ENCODE peak calls at places on chromosome 12, in seven cellular contexts. One of them, this sample, is unnamed.

GRCh38 chr12:89364631-89365030 is 12.3 kb upstream of the DUSP6 start:
- DNase-seq in germinal center: no peak
- DNase-seq in activated CD8-positive, alpha-beta memory T cell treated with anti-CD3 and anti-CD28 coated beads for 1 hour: no peak
- DNase-seq in kidney: no peak
- DNase-seq in stimulated activated CD4-positive, alpha-beta T cell treated with anti-CD3 and anti-CD28 coated beads, Interleukin-2, amount 100 ng/mL, for 48 hours: no peak
- DNase-seq in dorsolateral prefrontal cortex: no peak
- DNase-seq in activated CD4-positive, alpha-beta T cell treated with anti-CD3 and anti-CD28 coated beads, Interleukin-2, amount 10 ng/mL, durations not matched to agents 7 days and 5 days: no peak
- DNase-seq in this sample: no peak

GRCh38 chr12:94660436-94660835 is 10.1 kb upstream of the TMCC3 start:
- DNase-seq in germinal center: no peak
- DNase-seq in activated CD8-positive, alpha-beta memory T cell treated with anti-CD3 and anti-CD28 coated beads for 1 hour: no peak
- DNase-seq in kidney: no peak
- DNase-seq in stimulated activated CD4-positive, alpha-beta T cell treated with anti-CD3 and anti-CD28 coated beads, Interleukin-2, amount 100 ng/mL, for 48 hours: no peak
- DNase-seq in dorsolateral prefrontal cortex: no peak
- DNase-seq in activated CD4-positive, alpha-beta T cell treated with anti-CD3 and anti-CD28 coated beads, Interleukin-2, amount 10 ng/mL, durations not matched to agents 7 days and 5 days: no peak
- DNase-seq in this sample: no peak

GRCh38 chr12:1595026-1595561 is 713 bp upstream of the FBXL14 start:
- DNase-seq in germinal center: no peak
- DNase-seq in activated CD8-positive, alpha-beta memory T cell treated with anti-CD3 and anti-CD28 coated beads for 1 hour: no peak
- DNase-seq in kidney: no peak
- DNase-seq in stimulated activated CD4-positive, alpha-beta T cell treated with anti-CD3 and anti-CD28 coated beads, Interleukin-2, amount 100 ng/mL, for 48 hours: no peak
- DNase-seq in dorsolateral prefrontal cortex: no peak
- DNase-seq in activated CD4-positive, alpha-beta T cell treated with anti-CD3 and anti-CD28 coated beads, Interleukin-2, amount 10 ng/mL, durations not matched to agents 7 days and 5 days: peak
- DNase-seq in this sample: no peak

GRCh38 chr12:64793610-64794009 is 30.8 kb upstream of the TBC1D30 start:
- DNase-seq in germinal center: no peak
- DNase-seq in activated CD8-positive, alpha-beta memory T cell treated with anti-CD3 and anti-CD28 coated beads for 1 hour: no peak
- DNase-seq in kidney: no peak
- DNase-seq in stimulated activated CD4-positive, alpha-beta T cell treated with anti-CD3 and anti-CD28 coated beads, Interleukin-2, amount 100 ng/mL, for 48 hours: no peak
- DNase-seq in dorsolateral prefrontal cortex: no peak
- DNase-seq in activated CD4-positive, alpha-beta T cell treated with anti-CD3 and anti-CD28 coated beads, Interleukin-2, amount 10 ng/mL, durations not matched to agents 7 days and 5 days: no peak
- DNase-seq in this sample: no peak

GRCh38 chr12:86513206-86513605 is 257.0 kb upstream of the MGAT4C start:
- DNase-seq in germinal center: no peak
- DNase-seq in activated CD8-positive, alpha-beta memory T cell treated with anti-CD3 and anti-CD28 coated beads for 1 hour: no peak
- DNase-seq in kidney: no peak
- DNase-seq in stimulated activated CD4-positive, alpha-beta T cell treated with anti-CD3 and anti-CD28 coated beads, Interleukin-2, amount 100 ng/mL, for 48 hours: no peak
- DNase-seq in dorsolateral prefrontal cortex: no peak
- DNase-seq in activated CD4-positive, alpha-beta T cell treated with anti-CD3 and anti-CD28 coated beads, Interleukin-2, amount 10 ng/mL, durations not matched to agents 7 days and 5 days: no peak
- DNase-seq in this sample: no peak

GRCh38 chr12:14714437-14714836 is 18.0 kb upstream of the GUCY2C start:
- DNase-seq in germinal center: no peak
- DNase-seq in activated CD8-positive, alpha-beta memory T cell treated with anti-CD3 and anti-CD28 coated beads for 1 hour: no peak
- DNase-seq in kidney: no peak
- DNase-seq in stimulated activated CD4-positive, alpha-beta T cell treated with anti-CD3 and anti-CD28 coated beads, Interleukin-2, amount 100 ng/mL, for 48 hours: no peak
- DNase-seq in dorsolateral prefrontal cortex: no peak
- DNase-seq in activated CD4-positive, alpha-beta T cell treated with anti-CD3 and anti-CD28 coated beads, Interleukin-2, amount 10 ng/mL, durations not matched to agents 7 days and 5 days: no peak
- DNase-seq in this sample: no peak

GRCh38 chr12:123106640-123107359 is 44.1 kb downstream of the PITPNM2 start:
- DNase-seq in germinal center: no peak
- DNase-seq in activated CD8-positive, alpha-beta memory T cell treated with anti-CD3 and anti-CD28 coated beads for 1 hour: peak
- DNase-seq in kidney: peak
- DNase-seq in stimulated activated CD4-positive, alpha-beta T cell treated with anti-CD3 and anti-CD28 coated beads, Interleukin-2, amount 100 ng/mL, for 48 hours: peak
- DNase-seq in dorsolateral prefrontal cortex: no peak
- DNase-seq in activated CD4-positive, alpha-beta T cell treated with anti-CD3 and anti-CD28 coated beads, Interleukin-2, amount 10 ng/mL, durations not matched to agents 7 days and 5 days: peak
- DNase-seq in this sample: peak

GRCh38 chr12:60616400-60616799 is 1020.6 kb downstream of the SLC16A7 start:
- DNase-seq in germinal center: no peak
- DNase-seq in activated CD8-positive, alpha-beta memory T cell treated with anti-CD3 and anti-CD28 coated beads for 1 hour: no peak
- DNase-seq in kidney: no peak
- DNase-seq in stimulated activated CD4-positive, alpha-beta T cell treated with anti-CD3 and anti-CD28 coated beads, Interleukin-2, amount 100 ng/mL, for 48 hours: no peak
- DNase-seq in dorsolateral prefrontal cortex: no peak
- DNase-seq in activated CD4-positive, alpha-beta T cell treated with anti-CD3 and anti-CD28 coated beads, Interleukin-2, amount 10 ng/mL, durations not matched to agents 7 days and 5 days: no peak
- DNase-seq in this sample: no peak

GRCh38 chr12:3152892-3153291 is 75.7 kb downstream of the TSPAN9 start:
- DNase-seq in germinal center: no peak
- DNase-seq in activated CD8-positive, alpha-beta memory T cell treated with anti-CD3 and anti-CD28 coated beads for 1 hour: no peak
- DNase-seq in kidney: peak
- DNase-seq in stimulated activated CD4-positive, alpha-beta T cell treated with anti-CD3 and anti-CD28 coated beads, Interleukin-2, amount 100 ng/mL, for 48 hours: no peak
- DNase-seq in dorsolateral prefrontal cortex: no peak
- DNase-seq in activated CD4-positive, alpha-beta T cell treated with anti-CD3 and anti-CD28 coated beads, Interleukin-2, amount 10 ng/mL, durations not matched to agents 7 days and 5 days: no peak
- DNase-seq in this sample: no peak

GRCh38 chr12:75852956-75853355 is 178.6 kb downstream of the PHLDA1 start:
- DNase-seq in germinal center: no peak
- DNase-seq in activated CD8-positive, alpha-beta memory T cell treated with anti-CD3 and anti-CD28 coated beads for 1 hour: no peak
- DNase-seq in kidney: no peak
- DNase-seq in stimulated activated CD4-positive, alpha-beta T cell treated with anti-CD3 and anti-CD28 coated beads, Interleukin-2, amount 100 ng/mL, for 48 hours: no peak
- DNase-seq in dorsolateral prefrontal cortex: no peak
- DNase-seq in activated CD4-positive, alpha-beta T cell treated with anti-CD3 and anti-CD28 coated beads, Interleukin-2, amount 10 ng/mL, durations not matched to agents 7 days and 5 days: no peak
- DNase-seq in this sample: no peak

GRCh38 chr12:121514184-121514742 is 66.6 kb downstream of the KDM2B start:
- DNase-seq in germinal center: peak
- DNase-seq in activated CD8-positive, alpha-beta memory T cell treated with anti-CD3 and anti-CD28 coated beads for 1 hour: no peak
- DNase-seq in kidney: no peak
- DNase-seq in stimulated activated CD4-positive, alpha-beta T cell treated with anti-CD3 and anti-CD28 coated beads, Interleukin-2, amount 100 ng/mL, for 48 hours: no peak
- DNase-seq in dorsolateral prefrontal cortex: no peak
- DNase-seq in activated CD4-positive, alpha-beta T cell treated with anti-CD3 and anti-CD28 coated beads, Interleukin-2, amount 10 ng/mL, durations not matched to agents 7 days and 5 days: no peak
- DNase-seq in this sample: no peak

GRCh38 chr12:54330442-54330841 is 5.5 kb downstream of the COPZ1 start:
- DNase-seq in germinal center: no peak
- DNase-seq in activated CD8-positive, alpha-beta memory T cell treated with anti-CD3 and anti-CD28 coated beads for 1 hour: no peak
- DNase-seq in kidney: no peak
- DNase-seq in stimulated activated CD4-positive, alpha-beta T cell treated with anti-CD3 and anti-CD28 coated beads, Interleukin-2, amount 100 ng/mL, for 48 hours: no peak
- DNase-seq in dorsolateral prefrontal cortex: no peak
- DNase-seq in activated CD4-positive, alpha-beta T cell treated with anti-CD3 and anti-CD28 coated beads, Interleukin-2, amount 10 ng/mL, durations not matched to agents 7 days and 5 days: no peak
- DNase-seq in this sample: no peak

GRCh38 chr12:83821967-83822366 is 1090.6 kb downstream of the SLC6A15 start:
- DNase-seq in germinal center: no peak
- DNase-seq in activated CD8-positive, alpha-beta memory T cell treated with anti-CD3 and anti-CD28 coated beads for 1 hour: no peak
- DNase-seq in kidney: no peak
- DNase-seq in stimulated activated CD4-positive, alpha-beta T cell treated with anti-CD3 and anti-CD28 coated beads, Interleukin-2, amount 100 ng/mL, for 48 hours: no peak
- DNase-seq in dorsolateral prefrontal cortex: no peak
- DNase-seq in activated CD4-positive, alpha-beta T cell treated with anti-CD3 and anti-CD28 coated beads, Interleukin-2, amount 10 ng/mL, durations not matched to agents 7 days and 5 days: no peak
- DNase-seq in this sample: no peak

GRCh38 chr12:56188786-56189335 is 422 bp downstream of the SMARCC2 start:
- DNase-seq in germinal center: no peak
- DNase-seq in activated CD8-positive, alpha-beta memory T cell treated with anti-CD3 and anti-CD28 coated beads for 1 hour: no peak
- DNase-seq in kidney: peak
- DNase-seq in stimulated activated CD4-positive, alpha-beta T cell treated with anti-CD3 and anti-CD28 coated beads, Interleukin-2, amount 100 ng/mL, for 48 hours: peak
- DNase-seq in dorsolateral prefrontal cortex: peak
- DNase-seq in activated CD4-positive, alpha-beta T cell treated with anti-CD3 and anti-CD28 coated beads, Interleukin-2, amount 10 ng/mL, durations not matched to agents 7 days and 5 days: peak
- DNase-seq in this sample: no peak

GRCh38 chr12:3157581-3158328 is 80.6 kb downstream of the TSPAN9 start:
- DNase-seq in germinal center: no peak
- DNase-seq in activated CD8-positive, alpha-beta memory T cell treated with anti-CD3 and anti-CD28 coated beads for 1 hour: no peak
- DNase-seq in kidney: no peak
- DNase-seq in stimulated activated CD4-positive, alpha-beta T cell treated with anti-CD3 and anti-CD28 coated beads, Interleukin-2, amount 100 ng/mL, for 48 hours: no peak
- DNase-seq in dorsolateral prefrontal cortex: no peak
- DNase-seq in activated CD4-positive, alpha-beta T cell treated with anti-CD3 and anti-CD28 coated beads, Interleukin-2, amount 10 ng/mL, durations not matched to agents 7 days and 5 days: no peak
- DNase-seq in this sample: no peak

GRCh38 chr12:107622005-107622404 is 63.6 kb upstream of the PWP1 start:
- DNase-seq in germinal center: no peak
- DNase-seq in activated CD8-positive, alpha-beta memory T cell treated with anti-CD3 and anti-CD28 coated beads for 1 hour: no peak
- DNase-seq in kidney: no peak
- DNase-seq in stimulated activated CD4-positive, alpha-beta T cell treated with anti-CD3 and anti-CD28 coated beads, Interleukin-2, amount 100 ng/mL, for 48 hours: no peak
- DNase-seq in dorsolateral prefrontal cortex: no peak
- DNase-seq in activated CD4-positive, alpha-beta T cell treated with anti-CD3 and anti-CD28 coated beads, Interleukin-2, amount 10 ng/mL, durations not matched to agents 7 days and 5 days: no peak
- DNase-seq in this sample: no peak

GRCh38 chr12:122985590-122986257 is 5.2 kb downstream of the ARL6IP4 start:
- DNase-seq in germinal center: no peak
- DNase-seq in activated CD8-positive, alpha-beta memory T cell treated with anti-CD3 and anti-CD28 coated beads for 1 hour: no peak
- DNase-seq in kidney: peak
- DNase-seq in stimulated activated CD4-positive, alpha-beta T cell treated with anti-CD3 and anti-CD28 coated beads, Interleukin-2, amount 100 ng/mL, for 48 hours: no peak
- DNase-seq in dorsolateral prefrontal cortex: no peak
- DNase-seq in activated CD4-positive, alpha-beta T cell treated with anti-CD3 and anti-CD28 coated beads, Interleukin-2, amount 10 ng/mL, durations not matched to agents 7 days and 5 days: no peak
- DNase-seq in this sample: no peak

GRCh38 chr12:69534389-69534822 is 50.9 kb upstream of the CCT2 start:
- DNase-seq in germinal center: no peak
- DNase-seq in activated CD8-positive, alpha-beta memory T cell treated with anti-CD3 and anti-CD28 coated beads for 1 hour: no peak
- DNase-seq in kidney: no peak
- DNase-seq in stimulated activated CD4-positive, alpha-beta T cell treated with anti-CD3 and anti-CD28 coated beads, Interleukin-2, amount 100 ng/mL, for 48 hours: peak
- DNase-seq in dorsolateral prefrontal cortex: peak
- DNase-seq in activated CD4-positive, alpha-beta T cell treated with anti-CD3 and anti-CD28 coated beads, Interleukin-2, amount 10 ng/mL, durations not matched to agents 7 days and 5 days: peak
- DNase-seq in this sample: no peak

GRCh38 chr12:130336723-130337475 is 788 bp upstream of the PIWIL1 start:
- DNase-seq in germinal center: no peak
- DNase-seq in activated CD8-positive, alpha-beta memory T cell treated with anti-CD3 and anti-CD28 coated beads for 1 hour: no peak
- DNase-seq in kidney: no peak
- DNase-seq in stimulated activated CD4-positive, alpha-beta T cell treated with anti-CD3 and anti-CD28 coated beads, Interleukin-2, amount 100 ng/mL, for 48 hours: no peak
- DNase-seq in dorsolateral prefrontal cortex: no peak
- DNase-seq in activated CD4-positive, alpha-beta T cell treated with anti-CD3 and anti-CD28 coated beads, Interleukin-2, amount 10 ng/mL, durations not matched to agents 7 days and 5 days: no peak
- DNase-seq in this sample: no peak

GRCh38 chr12:132329739-132330548 is 555 bp upstream of the GALNT9 start:
- DNase-seq in germinal center: no peak
- DNase-seq in activated CD8-positive, alpha-beta memory T cell treated with anti-CD3 and anti-CD28 coated beads for 1 hour: no peak
- DNase-seq in kidney: peak
- DNase-seq in stimulated activated CD4-positive, alpha-beta T cell treated with anti-CD3 and anti-CD28 coated beads, Interleukin-2, amount 100 ng/mL, for 48 hours: no peak
- DNase-seq in dorsolateral prefrontal cortex: no peak
- DNase-seq in activated CD4-positive, alpha-beta T cell treated with anti-CD3 and anti-CD28 coated beads, Interleukin-2, amount 10 ng/mL, durations not matched to agents 7 days and 5 days: no peak
- DNase-seq in this sample: no peak

GRCh38 chr12:2501464-2502181 is 293.1 kb upstream of the FKBP4 start:
- DNase-seq in germinal center: no peak
- DNase-seq in activated CD8-positive, alpha-beta memory T cell treated with anti-CD3 and anti-CD28 coated beads for 1 hour: no peak
- DNase-seq in kidney: no peak
- DNase-seq in stimulated activated CD4-positive, alpha-beta T cell treated with anti-CD3 and anti-CD28 coated beads, Interleukin-2, amount 100 ng/mL, for 48 hours: no peak
- DNase-seq in dorsolateral prefrontal cortex: no peak
- DNase-seq in activated CD4-positive, alpha-beta T cell treated with anti-CD3 and anti-CD28 coated beads, Interleukin-2, amount 10 ng/mL, durations not matched to agents 7 days and 5 days: no peak
- DNase-seq in this sample: no peak

GRCh38 chr12:1797991-1798733 is 22.2 kb upstream of the LRTM2 start:
- DNase-seq in germinal center: no peak
- DNase-seq in activated CD8-positive, alpha-beta memory T cell treated with anti-CD3 and anti-CD28 coated beads for 1 hour: no peak
- DNase-seq in kidney: no peak
- DNase-seq in stimulated activated CD4-positive, alpha-beta T cell treated with anti-CD3 and anti-CD28 coated beads, Interleukin-2, amount 100 ng/mL, for 48 hours: no peak
- DNase-seq in dorsolateral prefrontal cortex: no peak
- DNase-seq in activated CD4-positive, alpha-beta T cell treated with anti-CD3 and anti-CD28 coated beads, Interleukin-2, amount 10 ng/mL, durations not matched to agents 7 days and 5 days: no peak
- DNase-seq in this sample: no peak

GRCh38 chr12:96513681-96514080 is 24.3 kb downstream of the CFAP54 start:
- DNase-seq in germinal center: no peak
- DNase-seq in activated CD8-positive, alpha-beta memory T cell treated with anti-CD3 and anti-CD28 coated beads for 1 hour: no peak
- DNase-seq in kidney: no peak
- DNase-seq in stimulated activated CD4-positive, alpha-beta T cell treated with anti-CD3 and anti-CD28 coated beads, Interleukin-2, amount 100 ng/mL, for 48 hours: no peak
- DNase-seq in dorsolateral prefrontal cortex: no peak
- DNase-seq in activated CD4-positive, alpha-beta T cell treated with anti-CD3 and anti-CD28 coated beads, Interleukin-2, amount 10 ng/mL, durations not matched to agents 7 days and 5 days: no peak
- DNase-seq in this sample: no peak

This sample was measured in HL-60.